ENCODE peak calls at places on chromosomes 3 and 15, in nine cellular contexts. One of them, this sample, is unnamed.

GRCh38 chr3:120353463-120353862 is 4.3 kb upstream of the LRRC58 start:
- DNase-seq in HFFc6: no peak
- DNase-seq in endothelial cell: no peak
- DNase-seq in activated T-helper 9 cell treated with anti-CD3 and anti-CD28 coated beads, Interleukin-2, amount 50 U/mL, for 16 hours: no peak
- DNase-seq in globus pallidus: no peak
- DNase-seq in heart right ventricle: no peak
- DNase-seq in AG20443: no peak
- DNase-seq in kidney glomerular epithelial cell: no peak
- DNase-seq in AG09309: no peak
- DNase-seq in this sample: no peak

GRCh38 chr3:150184426-150185071 is 213.9 kb upstream of the PFN2 start:
- DNase-seq in HFFc6: peak
- DNase-seq in endothelial cell: no peak
- DNase-seq in activated T-helper 9 cell treated with anti-CD3 and anti-CD28 coated beads, Interleukin-2, amount 50 U/mL, for 16 hours: no peak
- DNase-seq in globus pallidus: no peak
- DNase-seq in heart right ventricle: no peak
- DNase-seq in AG20443: no peak
- DNase-seq in kidney glomerular epithelial cell: no peak
- DNase-seq in AG09309: no peak
- DNase-seq in this sample: no peak

GRCh38 chr15:57406040-57406772 is 29.9 kb downstream of the CGNL1 start:
- DNase-seq in HFFc6: no peak
- DNase-seq in endothelial cell: no peak
- DNase-seq in activated T-helper 9 cell treated with anti-CD3 and anti-CD28 coated beads, Interleukin-2, amount 50 U/mL, for 16 hours: no peak
- DNase-seq in globus pallidus: no peak
- DNase-seq in heart right ventricle: no peak
- DNase-seq in AG20443: peak
- DNase-seq in kidney glomerular epithelial cell: no peak
- DNase-seq in AG09309: peak
- DNase-seq in this sample: no peak

GRCh38 chr15:75151214-75152128 is 50.2 kb upstream of the C15orf39 start:
- DNase-seq in HFFc6: no peak
- DNase-seq in endothelial cell: no peak
- DNase-seq in activated T-helper 9 cell treated with anti-CD3 and anti-CD28 coated beads, Interleukin-2, amount 50 U/mL, for 16 hours: no peak
- DNase-seq in globus pallidus: no peak
- DNase-seq in heart right ventricle: no peak
- DNase-seq in AG20443: peak
- DNase-seq in kidney glomerular epithelial cell: no peak
- DNase-seq in AG09309: no peak
- DNase-seq in this sample: no peak

GRCh38 chr15:80191897-80192595 is 39.2 kb downstream of the FAH start:
- DNase-seq in HFFc6: no peak
- DNase-seq in endothelial cell: no peak
- DNase-seq in activated T-helper 9 cell treated with anti-CD3 and anti-CD28 coated beads, Interleukin-2, amount 50 U/mL, for 16 hours: no peak
- DNase-seq in globus pallidus: no peak
- DNase-seq in heart right ventricle: no peak
- DNase-seq in AG20443: no peak
- DNase-seq in kidney glomerular epithelial cell: no peak
- DNase-seq in AG09309: no peak
- DNase-seq in this sample: no peak

GRCh38 chr15:64763462-64763861 is 11.9 kb downstream of the RBPMS2 start:
- DNase-seq in HFFc6: no peak
- DNase-seq in endothelial cell: no peak
- DNase-seq in activated T-helper 9 cell treated with anti-CD3 and anti-CD28 coated beads, Interleukin-2, amount 50 U/mL, for 16 hours: no peak
- DNase-seq in globus pallidus: no peak
- DNase-seq in heart right ventricle: no peak
- DNase-seq in AG20443: no peak
- DNase-seq in kidney glomerular epithelial cell: no peak
- DNase-seq in AG09309: no peak
- DNase-seq in this sample: no peak

GRCh38 chr3:51955893-51956770 is 951 bp downstream of the GPR62 start:
- DNase-seq in HFFc6: no peak
- DNase-seq in endothelial cell: peak
- DNase-seq in activated T-helper 9 cell treated with anti-CD3 and anti-CD28 coated beads, Interleukin-2, amount 50 U/mL, for 16 hours: no peak
- DNase-seq in globus pallidus: peak
- DNase-seq in heart right ventricle: peak
- DNase-seq in AG20443: peak
- DNase-seq in kidney glomerular epithelial cell: peak
- DNase-seq in AG09309: no peak
- DNase-seq in this sample: no peak

GRCh38 chr3:38723569-38724391 is 74.3 kb upstream of the SCN5A start:
- DNase-seq in HFFc6: no peak
- DNase-seq in endothelial cell: no peak
- DNase-seq in activated T-helper 9 cell treated with anti-CD3 and anti-CD28 coated beads, Interleukin-2, amount 50 U/mL, for 16 hours: no peak
- DNase-seq in globus pallidus: no peak
- DNase-seq in heart right ventricle: peak
- DNase-seq in AG20443: no peak
- DNase-seq in kidney glomerular epithelial cell: no peak
- DNase-seq in AG09309: no peak
- DNase-seq in this sample: no peak

GRCh38 chr3:65953881-65954733 is 84.6 kb downstream of the MAGI1 start:
- DNase-seq in HFFc6: no peak
- DNase-seq in endothelial cell: no peak
- DNase-seq in activated T-helper 9 cell treated with anti-CD3 and anti-CD28 coated beads, Interleukin-2, amount 50 U/mL, for 16 hours: no peak
- DNase-seq in globus pallidus: peak
- DNase-seq in heart right ventricle: peak
- DNase-seq in AG20443: no peak
- DNase-seq in kidney glomerular epithelial cell: peak
- DNase-seq in AG09309: no peak
- DNase-seq in this sample: no peak

GRCh38 chr3:52978109-52978754 is 67.6 kb downstream of the SFMBT1 start:
- DNase-seq in HFFc6: no peak
- DNase-seq in endothelial cell: no peak
- DNase-seq in activated T-helper 9 cell treated with anti-CD3 and anti-CD28 coated beads, Interleukin-2, amount 50 U/mL, for 16 hours: no peak
- DNase-seq in globus pallidus: no peak
- DNase-seq in heart right ventricle: no peak
- DNase-seq in AG20443: no peak
- DNase-seq in kidney glomerular epithelial cell: no peak
- DNase-seq in AG09309: no peak
- DNase-seq in this sample: no peak

GRCh38 chr3:27219127-27219860 is 149.9 kb downstream of the NEK10 start:
- DNase-seq in HFFc6: peak
- DNase-seq in endothelial cell: no peak
- DNase-seq in activated T-helper 9 cell treated with anti-CD3 and anti-CD28 coated beads, Interleukin-2, amount 50 U/mL, for 16 hours: no peak
- DNase-seq in globus pallidus: no peak
- DNase-seq in heart right ventricle: no peak
- DNase-seq in AG20443: no peak
- DNase-seq in kidney glomerular epithelial cell: no peak
- DNase-seq in AG09309: no peak
- DNase-seq in this sample: no peak

GRCh38 chr15:57343526-57343925 is 32.8 kb upstream of the CGNL1 start:
- DNase-seq in HFFc6: no peak
- DNase-seq in endothelial cell: no peak
- DNase-seq in activated T-helper 9 cell treated with anti-CD3 and anti-CD28 coated beads, Interleukin-2, amount 50 U/mL, for 16 hours: no peak
- DNase-seq in globus pallidus: no peak
- DNase-seq in heart right ventricle: no peak
- DNase-seq in AG20443: no peak
- DNase-seq in kidney glomerular epithelial cell: no peak
- DNase-seq in AG09309: no peak
- DNase-seq in this sample: no peak

GRCh38 chr3:177776656-177777055 is 579.4 kb upstream of the TBL1XR1 start:
- DNase-seq in HFFc6: no peak
- DNase-seq in endothelial cell: no peak
- DNase-seq in activated T-helper 9 cell treated with anti-CD3 and anti-CD28 coated beads, Interleukin-2, amount 50 U/mL, for 16 hours: no peak
- DNase-seq in globus pallidus: no peak
- DNase-seq in heart right ventricle: no peak
- DNase-seq in AG20443: peak
- DNase-seq in kidney glomerular epithelial cell: peak
- DNase-seq in AG09309: no peak
- DNase-seq in this sample: no peak

GRCh38 chr3:66994588-66994987 is 3.5 kb upstream of the KBTBD8 start:
- DNase-seq in HFFc6: no peak
- DNase-seq in endothelial cell: no peak
- DNase-seq in activated T-helper 9 cell treated with anti-CD3 and anti-CD28 coated beads, Interleukin-2, amount 50 U/mL, for 16 hours: no peak
- DNase-seq in globus pallidus: no peak
- DNase-seq in heart right ventricle: no peak
- DNase-seq in AG20443: no peak
- DNase-seq in kidney glomerular epithelial cell: no peak
- DNase-seq in AG09309: no peak
- DNase-seq in this sample: no peak

GRCh38 chr3:27025718-27026117 is 343.5 kb downstream of the NEK10 start:
- DNase-seq in HFFc6: no peak
- DNase-seq in endothelial cell: no peak
- DNase-seq in activated T-helper 9 cell treated with anti-CD3 and anti-CD28 coated beads, Interleukin-2, amount 50 U/mL, for 16 hours: no peak
- DNase-seq in globus pallidus: no peak
- DNase-seq in heart right ventricle: no peak
- DNase-seq in AG20443: no peak
- DNase-seq in kidney glomerular epithelial cell: no peak
- DNase-seq in AG09309: no peak
- DNase-seq in this sample: no peak

GRCh38 chr3:194267744-194268658 is 83.1 kb downstream of the CPN2 start:
- DNase-seq in HFFc6: no peak
- DNase-seq in endothelial cell: no peak
- DNase-seq in activated T-helper 9 cell treated with anti-CD3 and anti-CD28 coated beads, Interleukin-2, amount 50 U/mL, for 16 hours: no peak
- DNase-seq in globus pallidus: no peak
- DNase-seq in heart right ventricle: peak
- DNase-seq in AG20443: no peak
- DNase-seq in kidney glomerular epithelial cell: no peak
- DNase-seq in AG09309: no peak
- DNase-seq in this sample: peak

GRCh38 chr3:18712713-18713575 is 287.8 kb upstream of the SATB1 start:
- DNase-seq in HFFc6: no peak
- DNase-seq in endothelial cell: no peak
- DNase-seq in activated T-helper 9 cell treated with anti-CD3 and anti-CD28 coated beads, Interleukin-2, amount 50 U/mL, for 16 hours: no peak
- DNase-seq in globus pallidus: no peak
- DNase-seq in heart right ventricle: no peak
- DNase-seq in AG20443: no peak
- DNase-seq in kidney glomerular epithelial cell: no peak
- DNase-seq in AG09309: no peak
- DNase-seq in this sample: no peak

GRCh38 chr15:76343313-76343996 is 6.9 kb downstream of the ISL2 start:
- DNase-seq in HFFc6: no peak
- DNase-seq in endothelial cell: no peak
- DNase-seq in activated T-helper 9 cell treated with anti-CD3 and anti-CD28 coated beads, Interleukin-2, amount 50 U/mL, for 16 hours: no peak
- DNase-seq in globus pallidus: no peak
- DNase-seq in heart right ventricle: no peak
- DNase-seq in AG20443: no peak
- DNase-seq in kidney glomerular epithelial cell: no peak
- DNase-seq in AG09309: no peak
- DNase-seq in this sample: no peak

This sample was measured in sigmoid colon.